ENCODE peak calls at places on chromosomes 5 and 9, in six cellular contexts. One of them, this sample, is unnamed.

GRCh38 chr5:176152191-176152932 is 85.9 kb upstream of the SIMC1 start:
- DNase-seq in iris pigment epithelial cell: no peak
- DNase-seq in HEK293T: no peak
- DNase-seq in lower lobe of right lung: no peak
- DNase-seq in fibroblast of mammary gland: no peak
- DNase-seq in T-helper 1 cell: no peak
- DNase-seq in this sample: peak

GRCh38 chr9:89166871-89167270 is 11.7 kb downstream of the SHC3 start:
- DNase-seq in iris pigment epithelial cell: no peak
- DNase-seq in HEK293T: no peak
- DNase-seq in lower lobe of right lung: no peak
- DNase-seq in fibroblast of mammary gland: no peak
- DNase-seq in T-helper 1 cell: no peak
- DNase-seq in this sample: no peak

GRCh38 chr5:21919417-21920022 is 933.6 kb downstream of the CDH12 start:
- DNase-seq in iris pigment epithelial cell: peak
- DNase-seq in HEK293T: peak
- DNase-seq in lower lobe of right lung: no peak
- DNase-seq in fibroblast of mammary gland: peak
- DNase-seq in T-helper 1 cell: no peak
- DNase-seq in this sample: peak

GRCh38 chr9:2151171-2151570 is 136.0 kb downstream of the SMARCA2 start:
- DNase-seq in iris pigment epithelial cell: no peak
- DNase-seq in HEK293T: no peak
- DNase-seq in lower lobe of right lung: no peak
- DNase-seq in fibroblast of mammary gland: no peak
- DNase-seq in T-helper 1 cell: no peak
- DNase-seq in this sample: no peak

GRCh38 chr9:93960221-93960970 is 5.2 kb upstream of the BARX1 start:
- DNase-seq in iris pigment epithelial cell: no peak
- DNase-seq in HEK293T: no peak
- DNase-seq in lower lobe of right lung: no peak
- DNase-seq in fibroblast of mammary gland: no peak
- DNase-seq in T-helper 1 cell: no peak
- DNase-seq in this sample: no peak

GRCh38 chr5:88045931-88046461 is 222.6 kb downstream of the TMEM161B start:
- DNase-seq in iris pigment epithelial cell: no peak
- DNase-seq in HEK293T: no peak
- DNase-seq in lower lobe of right lung: no peak
- DNase-seq in fibroblast of mammary gland: no peak
- DNase-seq in T-helper 1 cell: no peak
- DNase-seq in this sample: no peak

GRCh38 chr5:1048861-1049838 is 40.5 kb downstream of the NKD2 start:
- DNase-seq in iris pigment epithelial cell: no peak
- DNase-seq in HEK293T: no peak
- DNase-seq in lower lobe of right lung: peak
- DNase-seq in fibroblast of mammary gland: no peak
- DNase-seq in T-helper 1 cell: no peak
- DNase-seq in this sample: peak

GRCh38 chr5:136040746-136041415 is 12.1 kb downstream of the TGFBI start:
- DNase-seq in iris pigment epithelial cell: no peak
- DNase-seq in HEK293T: no peak
- DNase-seq in lower lobe of right lung: no peak
- DNase-seq in fibroblast of mammary gland: no peak
- DNase-seq in T-helper 1 cell: no peak
- DNase-seq in this sample: no peak

GRCh38 chr5:10635257-10635860 is 71.5 kb downstream of the ANKRD33B start:
- DNase-seq in iris pigment epithelial cell: peak
- DNase-seq in HEK293T: no peak
- DNase-seq in lower lobe of right lung: no peak
- DNase-seq in fibroblast of mammary gland: peak
- DNase-seq in T-helper 1 cell: no peak
- DNase-seq in this sample: no peak

GRCh38 chr9:129486496-129487306 is 134.2 kb downstream of the C9orf50 start:
- DNase-seq in iris pigment epithelial cell: peak
- DNase-seq in HEK293T: no peak
- DNase-seq in lower lobe of right lung: no peak
- DNase-seq in fibroblast of mammary gland: peak
- DNase-seq in T-helper 1 cell: no peak
- DNase-seq in this sample: no peak

GRCh38 chr9:128587453-128587852 is 35.1 kb downstream of the SPTAN1 start:
- DNase-seq in iris pigment epithelial cell: no peak
- DNase-seq in HEK293T: no peak
- DNase-seq in lower lobe of right lung: no peak
- DNase-seq in fibroblast of mammary gland: no peak
- DNase-seq in T-helper 1 cell: no peak
- DNase-seq in this sample: no peak

GRCh38 chr5:23506329-23507236 is 826 bp upstream of the PRDM9 start:
- DNase-seq in iris pigment epithelial cell: peak
- DNase-seq in HEK293T: peak
- DNase-seq in lower lobe of right lung: no peak
- DNase-seq in fibroblast of mammary gland: peak
- DNase-seq in T-helper 1 cell: no peak
- DNase-seq in this sample: peak

GRCh38 chr9:97632406-97632991 is 669 bp downstream of the TSTD2 start:
- DNase-seq in iris pigment epithelial cell: peak
- DNase-seq in HEK293T: no peak
- DNase-seq in lower lobe of right lung: peak
- DNase-seq in fibroblast of mammary gland: peak
- DNase-seq in T-helper 1 cell: no peak
- DNase-seq in this sample: peak

GRCh38 chr5:64417390-64417789 is 88.4 kb upstream of the RGS7BP start:
- DNase-seq in iris pigment epithelial cell: no peak
- DNase-seq in HEK293T: no peak
- DNase-seq in lower lobe of right lung: no peak
- DNase-seq in fibroblast of mammary gland: no peak
- DNase-seq in T-helper 1 cell: no peak
- DNase-seq in this sample: no peak

GRCh38 chr5:139725073-139725830 is 70.4 kb upstream of the PSD2 start:
- DNase-seq in iris pigment epithelial cell: peak
- DNase-seq in HEK293T: no peak
- DNase-seq in lower lobe of right lung: peak
- DNase-seq in fibroblast of mammary gland: peak
- DNase-seq in T-helper 1 cell: no peak
- DNase-seq in this sample: peak

GRCh38 chr5:80569961-80570786 is at the start of gene ANKRD34B:
- DNase-seq in iris pigment epithelial cell: peak
- DNase-seq in HEK293T: peak
- DNase-seq in lower lobe of right lung: peak
- DNase-seq in fibroblast of mammary gland: peak
- DNase-seq in T-helper 1 cell: no peak
- DNase-seq in this sample: peak

GRCh38 chr5:1011741-1012315 is 3.2 kb downstream of the NKD2 start:
- DNase-seq in iris pigment epithelial cell: no peak
- DNase-seq in HEK293T: no peak
- DNase-seq in lower lobe of right lung: peak
- DNase-seq in fibroblast of mammary gland: no peak
- DNase-seq in T-helper 1 cell: no peak
- DNase-seq in this sample: peak

GRCh38 chr9:80649001-80649420 is 1040.3 kb downstream of the TLE1 start:
- DNase-seq in iris pigment epithelial cell: peak
- DNase-seq in HEK293T: no peak
- DNase-seq in lower lobe of right lung: no peak
- DNase-seq in fibroblast of mammary gland: peak
- DNase-seq in T-helper 1 cell: no peak
- DNase-seq in this sample: no peak

GRCh38 chr5:124906339-124907097 is 160.1 kb upstream of the ZNF608 start:
- DNase-seq in iris pigment epithelial cell: peak
- DNase-seq in HEK293T: no peak
- DNase-seq in lower lobe of right lung: no peak
- DNase-seq in fibroblast of mammary gland: peak
- DNase-seq in T-helper 1 cell: no peak
- DNase-seq in this sample: peak

GRCh38 chr9:106921341-106921899 is 58.5 kb downstream of the ZNF462 start:
- DNase-seq in iris pigment epithelial cell: peak
- DNase-seq in HEK293T: peak
- DNase-seq in lower lobe of right lung: no peak
- DNase-seq in fibroblast of mammary gland: peak
- DNase-seq in T-helper 1 cell: no peak
- DNase-seq in this sample: no peak

GRCh38 chr9:89477811-89478583 is 19.9 kb downstream of the SEMA4D start:
- DNase-seq in iris pigment epithelial cell: peak
- DNase-seq in HEK293T: no peak
- DNase-seq in lower lobe of right lung: no peak
- DNase-seq in fibroblast of mammary gland: no peak
- DNase-seq in T-helper 1 cell: no peak
- DNase-seq in this sample: no peak